ENCODE peak calls at places on chromosomes 7 and 10, in four cellular contexts. One of them, this sample, is unnamed.

GRCh38 chr10:34280599-34281374 is 534.3 kb downstream of the PARD3 start:
- DNase-seq in heart right ventricle: peak
- DNase-seq in posterior cingulate gyrus: no peak
- DNase-seq in stimulated activated naive CD4-positive, alpha-beta T cell: no peak
- DNase-seq in this sample: peak

GRCh38 chr7:17437586-17437985 is 139.1 kb downstream of the AHR start:
- DNase-seq in heart right ventricle: no peak
- DNase-seq in posterior cingulate gyrus: no peak
- DNase-seq in stimulated activated naive CD4-positive, alpha-beta T cell: no peak
- DNase-seq in this sample: no peak

GRCh38 chr7:66769833-66770512 is 29.4 kb downstream of the RABGEF1 start:
- DNase-seq in heart right ventricle: no peak
- DNase-seq in posterior cingulate gyrus: no peak
- DNase-seq in stimulated activated naive CD4-positive, alpha-beta T cell: no peak
- DNase-seq in this sample: no peak

GRCh38 chr10:58072634-58073033 is 195.1 kb downstream of the IPMK start:
- DNase-seq in heart right ventricle: no peak
- DNase-seq in posterior cingulate gyrus: no peak
- DNase-seq in stimulated activated naive CD4-positive, alpha-beta T cell: no peak
- DNase-seq in this sample: no peak

GRCh38 chr7:108406474-108406873 is 49.8 kb downstream of the NRCAM start:
- DNase-seq in heart right ventricle: no peak
- DNase-seq in posterior cingulate gyrus: no peak
- DNase-seq in stimulated activated naive CD4-positive, alpha-beta T cell: no peak
- DNase-seq in this sample: no peak

GRCh38 chr7:11168622-11169170 is 195.0 kb downstream of the PHF14 start:
- DNase-seq in heart right ventricle: no peak
- DNase-seq in posterior cingulate gyrus: no peak
- DNase-seq in stimulated activated naive CD4-positive, alpha-beta T cell: no peak
- DNase-seq in this sample: no peak

GRCh38 chr7:73730485-73730884 is 8.1 kb downstream of the ABHD11 start:
- DNase-seq in heart right ventricle: no peak
- DNase-seq in posterior cingulate gyrus: no peak
- DNase-seq in stimulated activated naive CD4-positive, alpha-beta T cell: no peak
- DNase-seq in this sample: no peak

GRCh38 chr7:3028071-3028766 is 15.4 kb downstream of the CARD11 start:
- DNase-seq in heart right ventricle: no peak
- DNase-seq in posterior cingulate gyrus: no peak
- DNase-seq in stimulated activated naive CD4-positive, alpha-beta T cell: peak
- DNase-seq in this sample: peak

GRCh38 chr7:23696916-23697441 is 13.0 kb upstream of the STK31 start:
- DNase-seq in heart right ventricle: peak
- DNase-seq in posterior cingulate gyrus: no peak
- DNase-seq in stimulated activated naive CD4-positive, alpha-beta T cell: no peak
- DNase-seq in this sample: no peak

GRCh38 chr10:66639351-66639750 is 286.5 kb upstream of the LRRTM3 start:
- DNase-seq in heart right ventricle: no peak
- DNase-seq in posterior cingulate gyrus: no peak
- DNase-seq in stimulated activated naive CD4-positive, alpha-beta T cell: no peak
- DNase-seq in this sample: no peak

GRCh38 chr10:114856544-114857287 is 35.1 kb downstream of the FHIP2A start:
- DNase-seq in heart right ventricle: no peak
- DNase-seq in posterior cingulate gyrus: no peak
- DNase-seq in stimulated activated naive CD4-positive, alpha-beta T cell: no peak
- DNase-seq in this sample: peak

This sample was measured in Panc1.